ENCODE peak calls at places on chromosomes 13 and 19, in ten cellular contexts. M is HEK293T; N is hippocampal formation; C is stimulated activated CD4-positive, alpha-beta T cell treated with anti-CD3 and anti-CD28 coated beads, Interleukin-12 subunit alpha, Interleukin-12 subunit beta, amount 100 ng/mL, for 24 hours; I is NCI-H774; G is omental fat pad; V is body of pancreas; K is mucosa of descending colon; X is stimulated activated CD8-positive, alpha-beta memory T cell treated with anti-CD3 and anti-CD28 coated beads, Interleukin-2, amount 100 ng/mL, for 1 hour; Y is fibroblast of lung. L is an unnamed sample.

GRCh38 chr19:5613466-5613865 is 9.1 kb downstream of the SAFB2 start:
- DNase-seq in K (no peak), G (no peak), X (no peak), N (no peak), C (no peak), M (no peak), I (no peak), V (no peak), Y (no peak), L (no peak)

GRCh38 chr13:48181482-48182145 is 51.4 kb upstream of the ITM2B start:
- DNase-seq in V (no peak), M (no peak), X (no peak), I (no peak), C (no peak), G (no peak), K (no peak), N (no peak), Y (no peak), L (peak)

GRCh38 chr13:113506025-113506685 is 15.6 kb upstream of the DCUN1D2 start:
- DNase-seq in Y (no peak), G (no peak), M (peak), K (no peak), C (no peak), N (no peak), V (no peak), I (no peak), X (no peak), L (peak)

GRCh38 chr13:29702912-29703351 is 107.4 kb upstream of the SLC7A1 start:
- DNase-seq in M (no peak), X (no peak), C (no peak), I (no peak), G (no peak), N (no peak), V (no peak), Y (peak), K (no peak), L (peak)

GRCh38 chr19:45769821-45770191 is 754 bp upstream of the SIX5 start:
- DNase-seq in G (no peak), C (no peak), K (peak), I (no peak), N (no peak), M (no peak), X (peak), Y (no peak), V (peak), L (peak)

GRCh38 chr13:71758823-71759222 is 108.2 kb downstream of the DACH1 start:
- DNase-seq in X (no peak), C (no peak), V (no peak), K (no peak), Y (peak), G (no peak), M (no peak), N (no peak), I (no peak), L (peak)

GRCh38 chr13:103859952-103860351 is 793.7 kb upstream of the SLC10A2 start:
- DNase-seq in I (no peak), G (no peak), K (no peak), N (no peak), V (no peak), C (no peak), M (no peak), Y (no peak), X (no peak), L (no peak)

GRCh38 chr13:29674532-29674931 is 79.0 kb upstream of the SLC7A1 start:
- DNase-seq in C (no peak), V (no peak), G (no peak), I (no peak), X (no peak), K (no peak), N (no peak), Y (peak), M (no peak), L (no peak)

GRCh38 chr19:3591876-3592613 is 6.8 kb downstream of the GIPC3 start:
- DNase-seq in C (no peak), K (no peak), X (no peak), N (no peak), I (no peak), G (no peak), V (peak), M (no peak), Y (no peak), L (no peak)

GRCh38 chr13:114020750-114021463 is 47.0 kb upstream of the C13orf46 start:
- DNase-seq in Y (no peak), K (no peak), G (no peak), C (no peak), I (peak), M (no peak), V (no peak), X (no peak), N (no peak), L (no peak)

GRCh38 chr19:38035515-38036495 is 128.8 kb downstream of the SIPA1L3 start:
- DNase-seq in Y (peak), C (no peak), G (no peak), N (no peak), M (no peak), K (no peak), I (no peak), V (no peak), X (no peak), L (peak)

GRCh38 chr19:39983695-39984302 is 12.8 kb downstream of the PSMC4 start:
- DNase-seq in M (no peak), Y (no peak), K (no peak), N (no peak), C (no peak), V (no peak), X (no peak), I (no peak), G (no peak), L (no peak)

GRCh38 chr19:13959962-13960862 is 7.9 kb downstream of the DCAF15 start:
- DNase-seq in V (no peak), N (no peak), K (no peak), G (no peak), M (peak), X (no peak), C (no peak), Y (no peak), I (no peak), L (peak)

GRCh38 chr13:49400755-49401659 is 42.9 kb downstream of the CAB39L start:
- DNase-seq in V (peak), I (no peak), X (no peak), K (no peak), Y (peak), N (no peak), G (no peak), M (no peak), C (no peak), L (no peak)

L was measured in NCI-H82.